ENCODE peak calls at places on chromosome 6, in four cellular contexts. Q is HepG2, W is GM12878, V is K562. A is an unnamed sample.

GRCh38 chr6:166556336-166556735 is 30.1 kb downstream of the RAMACL start:
- DNase-seq in Q (no peak), W (no peak), V (no peak), A (no peak)

GRCh38 chr6:137845460-137845859 is 21.6 kb upstream of the TNFAIP3 start:
- DNase-seq in Q (peak), W (no peak), V (peak), A (no peak)

GRCh38 chr6:35449287-35449881 is 2.8 kb upstream of the FANCE start:
- DNase-seq in Q (peak), W (no peak), V (peak), A (no peak)

GRCh38 chr6:21666788-21667681 is 73.5 kb downstream of the SOX4 start:
- DNase-seq in Q (no peak), W (no peak), V (no peak), A (peak)

GRCh38 chr6:56708810-56709597 is 66.3 kb upstream of the DST start:
- DNase-seq in Q (peak), W (no peak), V (peak), A (no peak)

GRCh38 chr6:41887355-41887754 is 7.8 kb downstream of the USP49 start:
- DNase-seq in Q (no peak), W (no peak), V (no peak), A (no peak)

GRCh38 chr6:39194466-39194865 is 34.8 kb downstream of the KCNK5 start:
- DNase-seq in Q (no peak), W (no peak), V (no peak), A (no peak)

GRCh38 chr6:46014511-46015118 is 1.0 kb downstream of the CLIC5 start:
- DNase-seq in Q (no peak), W (no peak), V (no peak), A (peak)

GRCh38 chr6:99349620-99350141 is at the start of gene FAXC:
- DNase-seq in Q (peak), W (no peak), V (peak), A (peak)

GRCh38 chr6:118524686-118525085 is 23.4 kb upstream of the PLN start:
- DNase-seq in Q (no peak), W (no peak), V (no peak), A (no peak)

GRCh38 chr6:3460253-3460652 is 3.4 kb upstream of the SLC22A23 start:
- DNase-seq in Q (no peak), W (no peak), V (no peak), A (no peak)

GRCh38 chr6:162728177-162728571 is 400 bp downstream of the PACRG start:
- DNase-seq in Q (no peak), W (no peak), V (no peak), A (no peak)

DNA sequence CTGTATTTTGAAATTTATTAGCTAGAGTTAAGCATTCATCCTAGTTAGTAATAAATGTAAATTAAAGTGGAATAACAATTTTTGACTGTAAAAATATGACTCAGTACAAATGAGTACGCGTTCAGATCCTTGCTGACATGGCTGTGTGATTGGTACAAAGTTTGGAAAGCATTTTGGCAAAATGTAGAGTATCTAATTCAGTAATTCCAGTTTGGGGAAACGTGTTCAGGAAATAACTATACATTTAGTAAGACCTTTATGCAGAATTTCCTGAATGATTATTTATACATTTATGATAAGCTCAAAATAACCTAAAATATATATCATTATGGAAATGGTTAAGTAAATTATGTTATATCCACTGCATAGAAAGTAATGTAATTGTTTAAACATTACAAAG is 8.0 kb downstream of the VTA1 start:
- DNase-seq in Q (no peak), W (no peak), V (no peak), A (no peak)
- TF ChIP-seq BRCA1 in Q (no peak), W (no peak), V (no peak), A (no peak)

DNA sequence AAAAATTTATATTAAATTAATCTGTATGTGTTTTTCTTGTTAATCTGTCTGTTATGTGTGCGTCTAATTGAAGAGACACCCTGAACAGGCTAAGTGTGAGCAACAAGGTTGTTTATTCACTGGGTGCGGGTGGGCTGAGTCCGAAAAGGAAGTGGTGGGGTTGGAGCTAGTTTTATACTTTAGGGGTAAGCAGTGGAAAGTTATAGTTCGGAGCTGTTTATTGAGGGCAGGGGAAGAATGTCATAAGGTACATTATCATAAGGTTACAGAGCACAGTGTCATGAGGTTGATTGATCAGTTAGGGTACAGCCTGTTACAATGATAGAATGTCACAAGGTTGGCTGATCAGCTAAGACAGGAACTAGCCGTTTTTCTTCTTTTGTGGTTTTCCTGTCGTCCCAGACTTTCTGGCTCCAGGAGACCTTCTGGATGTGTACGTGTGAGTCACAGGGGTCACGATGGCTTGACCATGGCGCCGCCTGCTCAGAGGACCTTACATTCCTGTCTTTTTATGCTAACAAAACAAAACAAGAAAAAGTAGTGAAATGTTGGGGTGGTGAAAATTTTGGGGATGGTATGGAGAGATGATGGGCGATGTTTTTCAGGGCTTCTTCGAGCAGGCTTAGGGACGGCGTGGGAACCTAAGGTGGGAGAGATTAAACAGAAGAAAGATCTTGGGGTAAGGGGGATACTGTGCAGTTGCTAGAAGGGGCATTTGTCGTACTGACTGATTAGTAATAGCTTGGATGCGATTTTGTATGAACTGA is 754.0 kb upstream of the ADGRB3 start:
- DNase-seq in Q (no peak), W (no peak), V (no peak), A (no peak)
- TF ChIP-seq BRCA1 in Q (no peak), W (no peak), V (no peak), A (no peak)

GRCh38 chr6:128062882-128063603 is 162.2 kb upstream of the THEMIS start:
- DNase-seq in Q (peak), W (no peak), V (no peak), A (no peak)

GRCh38 chr6:128053109-128053508 is 152.3 kb upstream of the THEMIS start:
- DNase-seq in Q (no peak), W (no peak), V (no peak), A (no peak)

DNA sequence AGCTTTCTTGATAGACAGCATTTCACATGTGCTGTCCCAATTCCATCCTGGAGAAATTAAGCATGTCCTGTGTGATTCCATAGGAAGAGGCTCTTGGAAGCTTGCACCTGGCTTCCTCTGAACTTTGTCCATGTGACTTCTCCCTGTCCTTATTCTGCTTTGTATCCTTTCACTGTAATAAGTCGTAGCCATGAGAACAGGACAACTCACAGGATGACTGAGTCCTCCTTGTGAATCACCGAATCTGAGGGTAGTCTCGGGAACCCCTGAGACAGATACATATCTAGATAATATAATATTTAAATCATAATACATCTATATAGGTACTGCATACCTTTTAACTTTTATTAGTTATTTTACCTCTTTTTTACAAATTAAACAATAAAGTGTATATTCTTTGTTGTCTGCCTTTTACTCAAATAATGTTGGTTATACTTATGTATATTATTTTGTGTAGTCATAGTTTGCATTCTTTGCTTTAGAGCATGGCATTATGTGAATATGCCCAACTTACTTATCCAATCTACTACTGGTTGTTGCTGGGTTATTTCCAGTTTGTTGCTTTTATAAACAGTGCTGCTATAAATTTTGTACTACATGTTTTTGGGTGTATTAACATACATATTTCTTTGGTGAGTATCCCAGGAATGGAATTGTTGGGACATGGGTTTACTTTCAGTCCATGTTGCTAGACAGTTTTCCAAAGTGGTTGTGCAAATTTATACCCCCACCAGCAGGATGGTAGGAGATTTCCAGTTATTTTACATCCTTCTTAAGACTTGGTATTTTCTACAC is 156.9 kb upstream of the THEMIS start:
- DNase-seq in Q (no peak), W (no peak), V (no peak), A (no peak)
- TF ChIP-seq BRCA1 in Q (no peak), W (no peak), V (no peak), A (no peak)

GRCh38 chr6:27866370-27867050 is 45.7 kb downstream of the OR2B2 start:
- DNase-seq in Q (peak), W (peak), V (no peak), A (peak)
- TF ChIP-seq BRCA1 in Q (no peak), W (no peak), V (no peak), A (no peak)

GRCh38 chr6:1027109-1027794 is 284.6 kb upstream of the FOXQ1 start:
- DNase-seq in Q (no peak), W (no peak), V (no peak), A (no peak)
- TF ChIP-seq BRCA1 in Q (no peak), W (no peak), V (no peak), A (no peak)

A was measured in H1.